ENCODE peak calls at places on chromosome 18, in seven cellular contexts. One of them, this sample, is unnamed.

GRCh38 chr18:67876866-67877265 is 360.3 kb upstream of the DSEL start:
- DNase-seq in H9: no peak
- DNase-seq in mesendoderm: no peak
- DNase-seq in mesenchymal stem cell: no peak
- DNase-seq in IMR-90: no peak
- DNase-seq in trophoblast cell: no peak
- DNase-seq in H1: no peak
- DNase-seq in this sample: no peak

GRCh38 chr18:54828290-54828871 is at the start of gene RAB27B:
- DNase-seq in H1: peak; percentile 53
- DNase-seq in trophoblast cell: peak; percentile 80
- DNase-seq in H9: peak; percentile 91
- DNase-seq in mesenchymal stem cell: peak; percentile 94
- DNase-seq in IMR-90: peak; percentile 85
- DNase-seq in mesendoderm: peak; percentile 95
- DNase-seq in this sample: peak; percentile 76

GRCh38 chr18:76494541-76495403 is at the start of gene ZNF516:
- DNase-seq in H1: no peak
- DNase-seq in mesenchymal stem cell: peak; percentile 64
- DNase-seq in trophoblast cell: no peak
- DNase-seq in mesendoderm: peak; percentile 49
- DNase-seq in H9: no peak
- DNase-seq in IMR-90: peak; percentile 34
- DNase-seq in this sample: peak; percentile 65

GRCh38 chr18:29041976-29042375 is 865.0 kb upstream of the CDH2 start:
- DNase-seq in mesenchymal stem cell: no peak
- DNase-seq in H1: no peak
- DNase-seq in H9: no peak
- DNase-seq in mesendoderm: no peak
- DNase-seq in trophoblast cell: no peak
- DNase-seq in IMR-90: no peak
- DNase-seq in this sample: no peak

GRCh38 chr18:78701753-78702409 is 277.7 kb upstream of the SALL3 start:
- DNase-seq in mesenchymal stem cell: no peak
- DNase-seq in trophoblast cell: no peak
- DNase-seq in mesendoderm: no peak
- DNase-seq in H9: no peak
- DNase-seq in H1: no peak
- DNase-seq in IMR-90: no peak
- DNase-seq in this sample: no peak

GRCh38 chr18:33676593-33676992 is 98.6 kb downstream of the ASXL3 start:
- DNase-seq in mesenchymal stem cell: no peak
- DNase-seq in mesendoderm: no peak
- DNase-seq in IMR-90: no peak
- DNase-seq in trophoblast cell: no peak
- DNase-seq in H9: no peak
- DNase-seq in H1: no peak
- DNase-seq in this sample: no peak

GRCh38 chr18:70384181-70384790 is 95.4 kb downstream of the SOCS6 start:
- DNase-seq in H1: no peak
- DNase-seq in IMR-90: peak; percentile 87
- DNase-seq in trophoblast cell: no peak
- DNase-seq in mesenchymal stem cell: peak; percentile 67
- DNase-seq in H9: no peak
- DNase-seq in mesendoderm: no peak
- DNase-seq in this sample: no peak

GRCh38 chr18:48893061-48893558 is 57.7 kb downstream of the SMAD7 start:
- DNase-seq in mesenchymal stem cell: no peak
- DNase-seq in IMR-90: no peak
- DNase-seq in H1: no peak
- DNase-seq in H9: no peak
- DNase-seq in mesendoderm: no peak
- DNase-seq in trophoblast cell: no peak
- DNase-seq in this sample: no peak

GRCh38 chr18:22267697-22268096 is 98.3 kb downstream of the GATA6 start:
- DNase-seq in trophoblast cell: no peak
- DNase-seq in H9: no peak
- DNase-seq in mesenchymal stem cell: no peak
- DNase-seq in mesendoderm: no peak
- DNase-seq in H1: no peak
- DNase-seq in IMR-90: no peak
- DNase-seq in this sample: no peak

GRCh38 chr18:37844209-37844970 is 278.8 kb upstream of the CELF4 start:
- DNase-seq in IMR-90: no peak
- DNase-seq in H1: no peak
- DNase-seq in trophoblast cell: no peak
- DNase-seq in mesenchymal stem cell: no peak
- DNase-seq in H9: no peak
- DNase-seq in mesendoderm: peak; percentile 20
- DNase-seq in this sample: no peak

GRCh38 chr18:49819768-49820662 is 6.7 kb upstream of the ACAA2 start:
- DNase-seq in trophoblast cell: no peak
- DNase-seq in H1: no peak
- DNase-seq in mesendoderm: no peak
- DNase-seq in IMR-90: no peak
- DNase-seq in H9: no peak
- DNase-seq in mesenchymal stem cell: peak; percentile 70
- DNase-seq in this sample: no peak

GRCh38 chr18:54003195-54003594 is 221.3 kb downstream of the MBD2 start:
- DNase-seq in H1: no peak
- DNase-seq in H9: no peak
- DNase-seq in mesendoderm: no peak
- DNase-seq in trophoblast cell: no peak
- DNase-seq in mesenchymal stem cell: no peak
- DNase-seq in IMR-90: no peak
- DNase-seq in this sample: no peak

GRCh38 chr18:54696616-54697293 is 105.7 kb downstream of the DYNAP start:
- DNase-seq in H1: no peak
- DNase-seq in trophoblast cell: no peak
- DNase-seq in mesenchymal stem cell: no peak
- DNase-seq in IMR-90: no peak
- DNase-seq in mesendoderm: no peak
- DNase-seq in H9: no peak
- DNase-seq in this sample: no peak

GRCh38 chr18:10784596-10785202 is 258.9 kb downstream of the NAPG start:
- DNase-seq in mesenchymal stem cell: no peak
- DNase-seq in IMR-90: no peak
- DNase-seq in trophoblast cell: no peak
- DNase-seq in mesendoderm: peak; percentile 32
- DNase-seq in H9: no peak
- DNase-seq in H1: no peak
- DNase-seq in this sample: no peak

GRCh38 chr18:70523798-70524182 is 234.9 kb downstream of the SOCS6 start:
- DNase-seq in H1: no peak
- DNase-seq in H9: no peak
- DNase-seq in trophoblast cell: no peak
- DNase-seq in IMR-90: no peak
- DNase-seq in mesenchymal stem cell: no peak
- DNase-seq in mesendoderm: no peak
- DNase-seq in this sample: no peak

GRCh38 chr18:49562481-49563129 is 748 bp downstream of the LIPG start:
- DNase-seq in H9: peak; percentile 50
- DNase-seq in mesenchymal stem cell: peak; percentile 66
- DNase-seq in IMR-90: no peak
- DNase-seq in trophoblast cell: no peak
- DNase-seq in mesendoderm: peak; percentile 46
- DNase-seq in H1: no peak
- DNase-seq in this sample: no peak

GRCh38 chr18:3329871-3330270 is 67.9 kb downstream of the MYL12B start:
- DNase-seq in H1: no peak
- DNase-seq in mesenchymal stem cell: no peak
- DNase-seq in IMR-90: no peak
- DNase-seq in mesendoderm: peak; percentile 94
- DNase-seq in trophoblast cell: peak; percentile 84
- DNase-seq in H9: no peak
- DNase-seq in this sample: no peak

GRCh38 chr18:45503988-45504387 is 111.3 kb upstream of the SLC14A2 start:
- DNase-seq in mesendoderm: no peak
- DNase-seq in H9: no peak
- DNase-seq in H1: no peak
- DNase-seq in mesenchymal stem cell: no peak
- DNase-seq in trophoblast cell: no peak
- DNase-seq in IMR-90: no peak
- DNase-seq in this sample: no peak

GRCh38 chr18:24112874-24113615 is 25.8 kb upstream of the CABYR start:
- DNase-seq in trophoblast cell: no peak
- DNase-seq in H1: no peak
- DNase-seq in mesendoderm: peak; percentile 18
- DNase-seq in H9: no peak
- DNase-seq in mesenchymal stem cell: peak; percentile 40
- DNase-seq in IMR-90: peak; percentile 69
- DNase-seq in this sample: no peak

GRCh38 chr18:76977681-76978234 is 154.8 kb downstream of the MBP start:
- DNase-seq in mesenchymal stem cell: no peak
- DNase-seq in IMR-90: peak; percentile 30
- DNase-seq in trophoblast cell: no peak
- DNase-seq in H1: no peak
- DNase-seq in mesendoderm: no peak
- DNase-seq in H9: no peak
- DNase-seq in this sample: no peak

GRCh38 chr18:48036641-48037421 is 106.4 kb upstream of the SMAD2 start:
- DNase-seq in mesendoderm: no peak
- DNase-seq in H9: no peak
- DNase-seq in trophoblast cell: no peak
- DNase-seq in mesenchymal stem cell: no peak
- DNase-seq in IMR-90: no peak
- DNase-seq in H1: no peak
- DNase-seq in this sample: no peak

GRCh38 chr18:70450658-70451253 is 161.9 kb downstream of the SOCS6 start:
- DNase-seq in mesendoderm: no peak
- DNase-seq in IMR-90: peak; percentile 32
- DNase-seq in mesenchymal stem cell: peak; percentile 41
- DNase-seq in trophoblast cell: no peak
- DNase-seq in H1: no peak
- DNase-seq in H9: no peak
- DNase-seq in this sample: no peak

DNA sequence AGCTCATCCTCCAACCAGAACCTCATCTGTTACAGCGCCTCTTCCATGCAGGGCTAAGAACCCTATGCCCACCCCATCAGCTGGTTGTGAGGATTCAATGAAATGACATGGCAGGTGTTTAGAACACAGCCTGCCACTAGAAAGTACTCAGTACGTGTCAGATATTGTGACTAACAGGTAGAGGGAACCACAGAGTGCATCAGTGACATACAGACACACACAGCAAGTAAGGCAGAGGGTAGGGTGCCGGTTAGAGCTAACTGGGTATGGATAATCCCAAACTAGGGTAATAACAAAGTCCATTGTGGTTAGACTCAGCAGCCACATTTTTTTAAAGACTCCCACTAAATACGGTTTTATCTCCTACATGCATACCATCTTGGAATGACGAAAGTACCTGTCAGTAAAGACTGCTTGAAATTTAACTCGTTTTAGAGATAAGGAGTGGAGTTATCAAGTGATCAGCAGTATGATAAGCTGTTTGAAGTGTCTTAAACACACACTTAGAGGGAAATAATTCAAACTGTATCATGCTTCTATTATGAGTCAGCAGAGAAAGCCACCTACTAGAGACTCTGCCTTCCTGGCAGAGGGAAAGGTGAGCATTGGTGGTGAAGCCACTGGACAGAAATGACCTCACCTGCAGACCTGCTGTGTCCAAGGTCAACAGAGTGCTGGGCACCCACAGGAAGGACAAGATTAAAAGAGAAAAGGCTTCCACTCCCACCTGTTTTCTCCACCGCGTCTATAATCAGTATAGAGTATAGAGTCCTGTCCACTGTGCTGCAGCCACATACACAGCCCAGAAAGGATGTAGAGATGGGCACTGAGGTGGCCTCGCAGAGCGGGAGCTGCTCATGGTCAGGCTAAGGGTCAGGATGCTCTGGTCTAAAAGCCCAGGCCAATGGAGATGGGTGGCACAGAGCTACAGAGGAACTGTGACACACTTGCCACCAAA is 20.5 kb downstream of the MPPE1 start:
- DNase-seq in H1: no peak
- DNase-seq in H9: no peak
- DNase-seq in mesendoderm: no peak
- DNase-seq in mesenchymal stem cell: no peak
- DNase-seq in trophoblast cell: peak; percentile 42
- DNase-seq in IMR-90: no peak
- DNase-seq in this sample: no peak
- H2BK120ac ChIP-seq in H1: no peak overlapping the region
- H2BK120ac ChIP-seq in H9: no peak overlapping the region
- H2BK120ac ChIP-seq in mesendoderm: no peak overlapping the region
- H2BK120ac ChIP-seq in mesenchymal stem cell: no peak overlapping the region
- H2BK120ac ChIP-seq in trophoblast cell: no peak overlapping the region
- H2BK120ac ChIP-seq in IMR-90: no peak overlapping the region
- H2BK120ac ChIP-seq in this sample: no peak overlapping the region

DNA sequence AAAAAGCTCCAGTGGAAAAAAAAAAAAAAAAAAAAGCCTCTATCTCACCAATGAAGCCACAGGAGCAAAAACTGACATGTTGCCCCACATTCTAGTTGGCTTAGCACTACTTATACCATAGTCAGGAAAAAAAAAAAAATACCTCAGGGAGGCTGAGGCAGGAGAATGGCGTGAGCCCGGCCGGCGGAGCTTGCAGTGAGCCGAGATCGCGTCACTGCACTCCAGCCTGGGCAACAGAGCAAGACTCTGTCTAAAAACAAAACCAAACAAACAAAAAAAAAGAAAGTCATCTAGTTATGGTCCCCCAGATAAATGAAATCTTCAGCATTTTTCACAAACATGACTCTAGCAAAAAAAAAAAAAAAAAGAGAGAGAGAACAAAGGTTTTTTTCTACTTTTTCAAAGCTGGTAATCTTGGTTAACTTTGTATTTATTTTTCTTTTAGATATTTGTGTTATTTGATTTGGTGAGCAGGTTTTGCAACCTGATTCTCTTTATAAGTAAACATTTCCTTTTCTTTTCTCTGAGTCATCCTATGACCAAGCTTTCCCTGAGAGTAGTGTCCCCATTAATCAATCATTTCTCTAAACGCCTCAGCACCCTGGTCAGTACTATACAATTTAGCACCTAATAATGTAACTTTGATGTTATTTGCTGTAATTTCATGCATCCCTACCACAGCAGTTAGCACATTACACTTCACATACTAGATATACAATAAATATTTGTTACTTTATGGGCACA is 273.7 kb upstream of the PIK3C3 start:
- DNase-seq in mesenchymal stem cell: peak; percentile 47
- DNase-seq in mesendoderm: no peak
- DNase-seq in IMR-90: no peak
- DNase-seq in H1: no peak
- DNase-seq in H9: no peak
- DNase-seq in trophoblast cell: no peak
- DNase-seq in this sample: no peak
- H3K4ac ChIP-seq in mesenchymal stem cell: no peak overlapping the region
- H3K4ac ChIP-seq in mesendoderm: no peak overlapping the region
- H3K4ac ChIP-seq in IMR-90: no peak overlapping the region
- H3K4ac ChIP-seq in H1: no peak overlapping the region
- H3K4ac ChIP-seq in H9: no peak overlapping the region
- H3K4ac ChIP-seq in trophoblast cell: no peak overlapping the region
- H3K4ac ChIP-seq in this sample: no peak overlapping the region

GRCh38 chr18:59848002-59848401 is 51.8 kb upstream of the PMAIP1 start:
- DNase-seq in mesendoderm: no peak
- DNase-seq in H1: no peak
- DNase-seq in IMR-90: no peak
- DNase-seq in H9: no peak
- DNase-seq in mesenchymal stem cell: no peak
- DNase-seq in trophoblast cell: peak; percentile 26
- DNase-seq in this sample: no peak
- H2BK120ac ChIP-seq in mesendoderm: no peak overlapping the region
- H2BK120ac ChIP-seq in H1: no peak overlapping the region
- H2BK120ac ChIP-seq in IMR-90: no peak overlapping the region
- H2BK120ac ChIP-seq in H9: no peak overlapping the region
- H2BK120ac ChIP-seq in mesenchymal stem cell: no peak overlapping the region
- H2BK120ac ChIP-seq in trophoblast cell: peak overlapping the region; percentile 58
- H2BK120ac ChIP-seq in this sample: no peak overlapping the region

GRCh38 chr18:26097563-26097962 is 7.2 kb upstream of the SS18 start:
- DNase-seq in trophoblast cell: no peak
- DNase-seq in mesenchymal stem cell: no peak
- DNase-seq in IMR-90: no peak
- DNase-seq in H9: no peak
- DNase-seq in H1: no peak
- DNase-seq in mesendoderm: no peak
- DNase-seq in this sample: no peak
- H3K4ac ChIP-seq in trophoblast cell: no peak overlapping the region
- H3K4ac ChIP-seq in mesenchymal stem cell: no peak overlapping the region
- H3K4ac ChIP-seq in IMR-90: no peak overlapping the region
- H3K4ac ChIP-seq in H9: no peak overlapping the region
- H3K4ac ChIP-seq in H1: no peak overlapping the region
- H3K4ac ChIP-seq in mesendoderm: no peak overlapping the region
- H3K4ac ChIP-seq in this sample: no peak overlapping the region